ENCODE peak calls at places on chromosomes 11 and 22, in seven cellular contexts. X is H1, K is HepG2, Y is GM12878, A is K562, P is HCT116, B is SK-N-SH. L is an unnamed sample.

GRCh38 chr22:44215287-44215686 is 34.6 kb downstream of the PARVG start:
- DNase-seq in Y (no peak), X (no peak), K (no peak), P (no peak), A (no peak), B (no peak), L (no peak)

GRCh38 chr11:124902616-124903015 is 5.0 kb upstream of the ROBO4 start:
- DNase-seq in K (no peak), X (no peak), P (no peak), A (no peak), B (no peak), Y (no peak), L (no peak)

GRCh38 chr11:88704505-88704904 is 361.3 kb downstream of the GRM5 start:
- DNase-seq in A (no peak), Y (no peak), P (no peak), X (no peak), B (no peak), K (no peak), L (no peak)

GRCh38 chr11:35511666-35512065 is 13.8 kb downstream of the PAMR1 start:
- DNase-seq in X (no peak), K (no peak), P (no peak), Y (no peak), B (no peak), A (no peak), L (no peak)

GRCh38 chr22:42836026-42836425 is 21.0 kb downstream of the ARFGAP3 start:
- DNase-seq in A (no peak), K (no peak), B (no peak), X (no peak), Y (no peak), P (no peak), L (no peak)

GRCh38 chr11:67120881-67121710 is 2.0 kb downstream of the KDM2A start:
- DNase-seq in X (no peak), Y (peak; percentile 77), B (no peak), P (no peak), K (no peak), A (no peak), L (no peak)

GRCh38 chr11:94597896-94598295 is 30.7 kb downstream of the PIWIL4 start:
- DNase-seq in X (no peak), B (no peak), P (no peak), Y (no peak), K (peak; percentile 12), A (peak; percentile 10), L (peak; percentile 29)

GRCh38 chr11:79471071-79471470 is 30.2 kb upstream of the TENM4 start:
- DNase-seq in B (no peak), K (no peak), P (no peak), A (no peak), X (no peak), Y (no peak), L (no peak)

GRCh38 chr11:83629775-83630174 is 343.6 kb upstream of the CCDC90B start:
- DNase-seq in P (no peak), B (no peak), K (no peak), Y (no peak), X (no peak), A (no peak), L (no peak)

GRCh38 chr22:45204751-45205623 is 35.7 kb downstream of the KIAA0930 start:
- DNase-seq in K (no peak), P (no peak), X (no peak), B (peak; percentile 4), Y (no peak), A (no peak), L (no peak)

GRCh38 chr22:41848468-41848867 is 15.6 kb downstream of the SREBF2 start:
- DNase-seq in X (no peak), A (no peak), Y (no peak), B (no peak), P (no peak), K (no peak), L (no peak)

GRCh38 chr22:43854151-43854785 is 8.0 kb downstream of the SULT4A1 start:
- DNase-seq in B (no peak), K (no peak), Y (no peak), X (no peak), A (no peak), P (no peak), L (no peak)

GRCh38 chr22:47384977-47385376 is 622.5 kb downstream of the TBC1D22A start:
- DNase-seq in P (no peak), B (no peak), K (no peak), X (no peak), Y (no peak), A (no peak), L (no peak)

GRCh38 chr22:41908409-41909289 is 6.2 kb downstream of the SHISA8 start:
- DNase-seq in K (no peak), X (no peak), B (peak; percentile 71), Y (no peak), A (no peak), P (no peak), L (no peak)

GRCh38 chr22:22244337-22245250 is at the start of gene VPREB1:
- DNase-seq in P (no peak), B (no peak), K (no peak), Y (no peak), X (no peak), A (peak; percentile 9), L (no peak)

GRCh38 chr11:16126361-16126760 is 230.0 kb downstream of the SOX6 start:
- DNase-seq in Y (no peak), K (peak; percentile 82), A (no peak), X (no peak), B (peak; percentile 36), P (no peak), L (no peak)

GRCh38 chr11:107962181-107962580 is 33.9 kb downstream of the RAB39A start:
- DNase-seq in B (no peak), X (no peak), P (no peak), A (no peak), K (no peak), Y (no peak), L (no peak)

GRCh38 chr11:28017816-28018215 is 90.1 kb downstream of the KIF18A start:
- DNase-seq in X (no peak), P (no peak), B (no peak), Y (no peak), A (no peak), K (no peak), L (no peak)

GRCh38 chr11:18457435-18457834 is 1.8 kb downstream of the LDHAL6A start:
- DNase-seq in K (peak; percentile 15), X (no peak), B (peak; percentile 20), A (peak; percentile 8), Y (no peak), P (peak; percentile 32), L (no peak)

GRCh38 chr11:69661413-69661715 is 13.8 kb downstream of the LTO1 start:
- DNase-seq in B (no peak), Y (no peak), X (no peak), P (no peak), K (no peak), A (no peak), L (no peak)

GRCh38 chr11:32333335-32333991 is 101.9 kb downstream of the WT1 start:
- DNase-seq in B (peak; percentile 56), K (no peak), Y (no peak), A (no peak), P (no peak), X (peak; percentile 38), L (no peak)
- TF ChIP-seq JUND in B (no peak), K (no peak), Y (no peak), A (no peak), P (no peak), X (no peak), L (no peak)

GRCh38 chr11:119828819-119829218 is 99.8 kb upstream of the NECTIN1 start:
- DNase-seq in P (no peak), X (no peak), B (no peak), A (peak; percentile 27), Y (no peak), K (no peak), L (peak; percentile 18)

GRCh38 chr11:119829407-119829806 is 100.4 kb upstream of the NECTIN1 start:
- DNase-seq in P (no peak), K (no peak), A (no peak), X (no peak), B (no peak), Y (no peak), L (no peak)

GRCh38 chr11:119827113-119827512 is 98.1 kb upstream of the NECTIN1 start:
- DNase-seq in X (no peak), B (no peak), K (no peak), Y (no peak), P (no peak), A (no peak), L (no peak)

GRCh38 chr11:119830400-119830799 is 101.4 kb upstream of the NECTIN1 start:
- DNase-seq in A (no peak), K (no peak), P (no peak), X (no peak), Y (no peak), B (no peak), L (no peak)

DNA sequence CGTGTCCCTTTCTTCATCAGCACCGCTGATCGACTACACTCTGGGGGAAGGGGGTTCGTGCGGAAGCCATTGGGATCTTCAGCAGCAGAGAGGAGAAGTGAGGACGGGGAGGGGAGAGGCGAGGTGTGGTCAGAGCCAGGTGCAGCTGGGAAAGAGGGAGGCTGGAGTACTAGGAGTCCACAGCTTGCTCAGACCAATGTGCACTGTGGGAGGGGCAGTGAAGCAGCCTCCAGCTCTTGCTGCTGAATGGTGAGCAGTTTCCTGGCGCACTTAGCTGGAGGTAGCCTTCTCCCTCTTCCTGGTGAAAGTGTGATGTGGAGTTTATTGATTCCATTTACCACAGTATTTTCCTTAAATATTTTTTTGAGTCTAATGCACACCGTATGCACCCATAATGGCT is 99.0 kb upstream of the NECTIN1 start:
- DNase-seq in A (no peak), K (no peak), P (no peak), Y (no peak), B (no peak), X (no peak), L (no peak)
- TF ChIP-seq JUND in A (no peak), K (no peak), P (no peak), Y (no peak), B (no peak), X (no peak), L (no peak)

DNA sequence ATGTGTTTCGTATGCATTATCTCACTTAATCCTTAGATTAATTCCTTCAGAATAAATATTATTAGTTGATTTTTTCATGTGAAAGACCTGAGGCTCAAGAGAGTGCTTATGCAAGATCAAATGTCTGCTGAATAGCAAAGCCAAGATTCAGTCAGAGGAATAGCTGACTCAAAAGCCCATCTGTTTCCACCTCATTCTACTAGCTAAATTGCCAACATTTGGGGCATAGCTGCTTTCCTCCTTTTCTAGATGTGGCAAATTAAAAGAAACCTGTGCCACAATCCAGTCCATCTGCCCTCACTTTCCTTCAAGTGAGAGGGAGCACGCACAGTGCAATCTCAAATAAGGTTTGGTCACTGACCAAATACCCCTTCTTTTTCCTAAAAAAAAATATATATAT is 121.1 kb downstream of the PAX6 start:
- DNase-seq in A (no peak), P (no peak), Y (no peak), B (no peak), X (no peak), K (no peak), L (no peak)
- TF ChIP-seq JUND in A (no peak), P (no peak), Y (no peak), B (no peak), X (no peak), K (no peak), L (no peak)

DNA sequence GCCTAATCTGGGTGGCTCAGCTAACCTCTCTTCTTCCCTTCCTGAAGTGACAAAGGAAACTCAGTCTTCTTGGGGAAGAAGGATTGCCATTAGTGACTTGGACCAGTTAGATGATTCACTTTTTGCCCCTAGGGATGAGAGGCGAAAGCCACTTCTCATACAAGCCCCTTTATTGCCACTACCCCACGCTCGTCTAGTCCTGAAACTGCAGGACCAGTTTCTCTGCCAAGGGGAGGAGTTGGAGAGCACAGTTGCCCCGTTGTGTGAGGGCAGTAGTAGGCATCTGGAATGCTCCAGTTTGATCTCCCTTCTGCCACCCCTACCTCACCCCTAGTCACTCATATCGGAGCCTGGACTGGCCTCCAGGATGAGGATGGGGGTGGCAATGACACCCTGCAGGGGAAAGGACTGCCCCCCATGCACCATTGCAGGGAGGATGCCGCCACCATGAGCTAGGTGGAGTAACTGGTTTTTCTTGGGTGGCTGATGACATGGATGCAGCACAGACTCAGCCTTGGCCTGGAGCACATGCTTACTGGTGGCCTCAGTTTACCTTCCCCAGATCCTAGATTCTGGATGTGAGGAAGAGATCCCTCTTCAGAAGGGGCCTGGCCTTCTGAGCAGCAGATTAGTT is 14.2 kb upstream of the UVRAG start:
- DNase-seq in X (no peak), A (no peak), Y (no peak), P (no peak), B (no peak), K (no peak), L (peak; percentile 57)
- TF ChIP-seq JUND in X (no peak), A (no peak), Y (no peak), P (no peak), B (no peak), K (no peak), L (no peak)